ENCODE peak calls at places on chromosomes 5 and 9, in seven cellular contexts. V is H54, B is K562, A is Peyer's patch, L is lower leg skin, D is GM12892, J is sigmoid colon. F is an unnamed sample.

GRCh38 chr5:39892708-39893107 is 467.9 kb upstream of the DAB2 start:
- DNase-seq in A (no peak), L (no peak), D (no peak), J (no peak), B (no peak), V (peak; percentile 11), F (no peak)

GRCh38 chr5:116702776-116703175 is 128.2 kb upstream of the SEMA6A start:
- DNase-seq in V (no peak), J (no peak), D (no peak), A (no peak), B (no peak), L (no peak), F (no peak)

GRCh38 chr9:93658184-93658925 is 82.0 kb downstream of the PHF2 start:
- DNase-seq in V (no peak), A (peak; percentile 34), L (no peak), B (no peak), D (no peak), J (peak; percentile 54), F (no peak)

GRCh38 chr5:58963361-58963760 is 380.5 kb downstream of the RAB3C start:
- DNase-seq in J (no peak), B (no peak), A (no peak), V (no peak), L (no peak), D (no peak), F (no peak)

GRCh38 chr9:13427587-13427986 is 148.1 kb upstream of the MPDZ start:
- DNase-seq in B (peak; percentile 23), D (no peak), A (no peak), J (no peak), V (no peak), L (no peak), F (peak; percentile 72)

GRCh38 chr5:76787237-76787636 is 31.6 kb upstream of the F2RL1 start:
- DNase-seq in L (peak; percentile 51), J (peak; percentile 80), D (no peak), B (no peak), V (no peak), A (no peak), F (no peak)

GRCh38 chr9:68844623-68845612 is 139.9 kb downstream of the PIP5K1B start:
- DNase-seq in L (no peak), A (peak; percentile 68), V (no peak), J (no peak), D (no peak), B (peak; percentile 39), F (peak; percentile 42)

GRCh38 chr9:928363-929042 is 48.0 kb upstream of the DMRT3 start:
- DNase-seq in B (peak; percentile 18), D (peak; percentile 13), L (no peak), V (peak; percentile 9), A (no peak), J (no peak), F (peak; percentile 63)

GRCh38 chr5:92222449-92222848 is 839.3 kb upstream of the ARRDC3 start:
- DNase-seq in J (no peak), D (no peak), A (no peak), B (no peak), L (no peak), V (no peak), F (no peak)

GRCh38 chr9:4620881-4621555 is 41.1 kb upstream of the PLPP6 start:
- DNase-seq in V (no peak), A (no peak), J (no peak), L (no peak), B (no peak), D (no peak), F (no peak)

GRCh38 chr5:147388171-147388977 is 121.5 kb downstream of the DPYSL3 start:
- DNase-seq in L (no peak), V (no peak), J (no peak), B (no peak), A (no peak), D (no peak), F (no peak)

GRCh38 chr5:151018846-151019245 is 1.5 kb upstream of the GPX3 start:
- DNase-seq in J (no peak), V (no peak), D (no peak), L (no peak), B (no peak), A (no peak), F (no peak)

GRCh38 chr9:102986425-102986824 is 8.7 kb upstream of the CYLC2 start:
- DNase-seq in L (no peak), J (no peak), V (no peak), B (no peak), D (no peak), A (no peak), F (no peak)

GRCh38 chr5:1881731-1882336 is 891 bp downstream of the IRX4 start:
- DNase-seq in B (no peak), V (no peak), D (no peak), A (no peak), J (no peak), L (no peak), F (no peak)

GRCh38 chr9:22512495-22512894 is 65.9 kb downstream of the DMRTA1 start:
- DNase-seq in L (no peak), B (no peak), D (no peak), J (no peak), V (no peak), A (no peak), F (no peak)

GRCh38 chr5:17186271-17186670 is 31.2 kb upstream of the BASP1 start:
- DNase-seq in A (no peak), L (no peak), V (no peak), J (no peak), B (no peak), D (no peak), F (no peak)

GRCh38 chr9:33884856-33885701 is 68.1 kb downstream of the UBE2R2 start:
- DNase-seq in J (no peak), A (no peak), D (no peak), L (no peak), V (no peak), B (no peak), F (no peak)

GRCh38 chr5:166581827-166582226 is 1709.6 kb upstream of the WWC1 start:
- DNase-seq in L (no peak), V (no peak), B (no peak), A (no peak), J (no peak), D (no peak), F (no peak)

DNA sequence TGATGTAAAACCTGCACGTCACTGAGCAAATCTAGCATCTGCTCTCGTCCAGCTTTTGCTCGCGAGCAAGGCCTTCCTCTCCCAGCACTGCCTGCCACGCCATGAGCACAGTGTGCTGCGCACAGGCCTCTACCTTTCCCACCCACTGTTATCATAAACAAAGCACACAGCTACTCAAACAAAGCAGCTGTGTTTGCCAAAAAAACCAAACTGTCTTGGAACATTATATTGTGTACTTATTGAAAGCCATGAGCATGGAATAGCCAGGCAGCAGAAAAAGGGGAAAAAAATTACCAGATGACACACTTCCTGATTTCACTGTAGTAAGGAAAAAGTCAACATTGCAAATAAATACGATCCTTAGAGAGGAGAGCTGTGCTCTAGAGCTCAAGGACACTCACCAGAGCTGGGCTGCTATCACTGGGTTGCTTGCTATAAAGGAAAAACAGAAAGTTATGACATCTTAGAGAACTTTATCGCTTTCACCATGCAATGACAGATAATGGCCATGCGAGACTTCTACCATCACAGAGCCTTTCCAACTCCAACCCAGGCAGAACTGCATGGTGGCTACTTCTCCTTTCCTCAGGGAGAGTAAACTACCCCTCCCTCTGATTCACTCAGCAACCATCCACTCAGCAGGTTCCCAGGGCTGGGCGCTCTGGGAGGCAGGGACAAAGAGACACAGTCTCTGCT is 69.6 kb downstream of the EPB41L4B start:
- DNase-seq in A (peak; percentile 74), J (no peak), V (peak; percentile 68), L (no peak), D (no peak), B (no peak), F (peak; percentile 50)
- TF ChIP-seq POLR2A in A (no peak), J (no peak), V (no peak), L (no peak), D (no peak), B (no peak), F (no peak)

GRCh38 chr9:129319938-129320481 is 141.9 kb upstream of the IER5L start:
- DNase-seq in J (peak; percentile 64), V (no peak), B (no peak), A (peak; percentile 45), L (no peak), D (no peak), F (no peak)
- TF ChIP-seq POLR2A in J (no peak), V (no peak), B (no peak), A (no peak), L (no peak), D (no peak), F (no peak)

GRCh38 chr5:132462856-132463745 is 27.5 kb downstream of the IRF1 start:
- DNase-seq in V (no peak), B (no peak), A (peak; percentile 68), J (peak; percentile 48), D (no peak), L (no peak), F (peak; percentile 53)
- TF ChIP-seq POLR2A in V (no peak), B (no peak), A (peak; percentile 66), J (no peak), D (no peak), L (no peak), F (no peak)

GRCh38 chr5:142314129-142314528 is 10.7 kb downstream of the SPRY4 start:
- DNase-seq in V (no peak), J (no peak), D (no peak), A (no peak), L (no peak), B (no peak), F (no peak)

GRCh38 chr5:142314606-142315005 is 10.2 kb downstream of the SPRY4 start:
- DNase-seq in J (no peak), L (no peak), B (no peak), A (no peak), V (no peak), D (no peak), F (no peak)

GRCh38 chr5:142313275-142313674 is 11.5 kb downstream of the SPRY4 start:
- DNase-seq in L (no peak), J (no peak), V (no peak), D (no peak), B (no peak), A (no peak), F (no peak)

GRCh38 chr5:142312399-142312798 is 12.4 kb downstream of the SPRY4 start:
- DNase-seq in A (no peak), V (no peak), D (no peak), L (no peak), B (no peak), J (no peak), F (no peak)

GRCh38 chr5:142313693-142314092 is 11.1 kb downstream of the SPRY4 start:
- DNase-seq in V (no peak), A (no peak), D (no peak), J (no peak), B (no peak), L (no peak), F (no peak)
- TF ChIP-seq POLR2A in V (no peak), A (no peak), D (no peak), J (no peak), B (no peak), L (no peak), F (no peak)

F was measured in NB4.